ENCODE peak calls at places on chromosomes 7 and 10, in six cellular contexts. A is stimulated activated CD4-positive, alpha-beta T cell treated with anti-CD3 and anti-CD28 coated beads, Interleukin-1b, Interleukin-23, amount 100 ng/mL, for 1 hour; N is B cell; Q is NCI-H1105 treated with DMSO at 0.1 percent for 48 hours; B is activated CD4-positive, alpha-beta T cell treated with anti-CD3 and anti-CD28 coated beads for 48 hours; R is RPMI7951. X is an unnamed sample.

GRCh38 chr7:128731184-128731583 is 8.0 kb upstream of the CALU start:
- DNase-seq in B (no peak), A (no peak), R (no peak), N (no peak), Q (no peak), X (no peak)

GRCh38 chr7:104035351-104035750 is 45.9 kb upstream of the RELN start:
- DNase-seq in N (no peak), B (no peak), A (no peak), R (no peak), Q (no peak), X (no peak)

GRCh38 chr10:132861116-132861691 is 75.3 kb upstream of the NKX6-2 start:
- DNase-seq in Q (no peak), A (no peak), B (no peak), R (no peak), N (no peak), X (no peak)

GRCh38 chr10:97673736-97674525 is 13.1 kb downstream of the AVPI1 start:
- DNase-seq in Q (no peak), B (peak), N (no peak), R (peak), A (no peak), X (no peak)

GRCh38 chr7:128726673-128727072 is 12.5 kb upstream of the CALU start:
- DNase-seq in R (no peak), Q (no peak), N (no peak), B (no peak), A (no peak), X (no peak)

GRCh38 chr10:111392910-111393309 is 316.1 kb downstream of the ADRA2A start:
- DNase-seq in B (no peak), R (no peak), A (no peak), Q (no peak), N (no peak), X (no peak)

GRCh38 chr10:78457804-78458483 is 424.3 kb downstream of the RPS24 start:
- DNase-seq in R (peak), Q (no peak), A (no peak), N (no peak), B (no peak), X (no peak)

GRCh38 chr10:16155761-16156322 is 281.0 kb upstream of the PTER start:
- DNase-seq in N (no peak), R (no peak), A (no peak), Q (no peak), B (no peak), X (no peak)

GRCh38 chr10:31932838-31933237 is 4.2 kb upstream of the ARHGAP12 start:
- DNase-seq in R (no peak), N (no peak), B (no peak), Q (no peak), A (no peak), X (no peak)

GRCh38 chr7:69906309-69906995 is 308.2 kb downstream of the AUTS2 start:
- DNase-seq in B (peak), Q (no peak), A (no peak), N (peak), R (no peak), X (no peak)

GRCh38 chr7:121394709-121395140 is 1.4 kb downstream of the FAM3C start:
- DNase-seq in B (no peak), A (no peak), R (peak), N (no peak), Q (no peak), X (peak)

GRCh38 chr10:30529373-30529998 is 95.5 kb downstream of the MAP3K8 start:
- DNase-seq in Q (no peak), R (peak), A (peak), B (peak), N (peak), X (peak)

GRCh38 chr7:131219277-131220041 is 108.2 kb upstream of the MKLN1 start:
- DNase-seq in A (no peak), B (no peak), Q (no peak), N (peak), R (no peak), X (peak)

GRCh38 chr7:113289140-113289740 is 170.9 kb upstream of the SMIM30 start:
- DNase-seq in R (peak), Q (no peak), B (no peak), N (peak), A (no peak), X (peak)

GRCh38 chr7:5693529-5693928 is 87.9 kb downstream of the RNF216 start:
- DNase-seq in B (no peak), Q (no peak), A (no peak), R (peak), N (peak), X (peak)

GRCh38 chr7:102991077-102991539 is 78.3 kb downstream of the LRRC17 start:
- DNase-seq in R (no peak), N (no peak), A (no peak), Q (no peak), B (no peak), X (no peak)

GRCh38 chr10:58995058-58995596 is 181.3 kb upstream of the PHYHIPL start:
- DNase-seq in Q (no peak), B (no peak), N (no peak), R (no peak), A (no peak), X (no peak)

GRCh38 chr7:16189026-16189715 is 232.2 kb downstream of the CRPPA start:
- DNase-seq in B (no peak), Q (no peak), A (no peak), R (peak), N (no peak), X (no peak)

GRCh38 chr10:72375585-72375984 is 20.9 kb upstream of the DNAJB12 start:
- DNase-seq in B (no peak), A (no peak), R (no peak), Q (no peak), N (no peak), X (peak)

GRCh38 chr7:80392229-80393169 is 119.4 kb downstream of the GNAT3 start:
- DNase-seq in R (peak), N (no peak), A (no peak), Q (peak), B (no peak), X (peak)